ENCODE peak calls at places on chromosome 19, in six cellular contexts. S is Right ventricle myocardium superior; A is AG04450; U is neural crest cell; Z is naive thymus-derived CD4-positive, alpha-beta T cell; M is activated T-cell treated with anti-CD3 and anti-CD28 coated beads, Interleukin-2, amount 50 U/mL, for 48 hours. D is an unnamed sample.

GRCh38 chr19:34692541-34692940 is 15.1 kb downstream of the ZNF302 start:
- DNase-seq in S (no peak), A (no peak), U (no peak), Z (no peak), M (no peak), D (no peak)

GRCh38 chr19:58477130-58477529 is 978 bp downstream of the ZNF446 start:
- DNase-seq in S (peak), A (no peak), U (no peak), Z (no peak), M (no peak), D (no peak)

GRCh38 chr19:44587863-44588752 is 25.3 kb upstream of the IGSF23 start:
- DNase-seq in S (no peak), A (peak), U (no peak), Z (no peak), M (peak), D (no peak)

GRCh38 chr19:48325265-48325910 is at the start of gene EMP3:
- DNase-seq in S (peak), A (peak), U (peak), Z (peak), M (peak), D (peak)

GRCh38 chr19:29590278-29590677 is 15.8 kb upstream of the POP4 start:
- DNase-seq in S (no peak), A (no peak), U (no peak), Z (no peak), M (no peak), D (no peak)

GRCh38 chr19:17266026-17266425 is 1.2 kb upstream of the BABAM1 start:
- DNase-seq in S (no peak), A (no peak), U (no peak), Z (no peak), M (no peak), D (no peak)

GRCh38 chr19:1768248-1768647 is 14.9 kb downstream of the ONECUT3 start:
- DNase-seq in S (no peak), A (no peak), U (peak), Z (no peak), M (peak), D (no peak)

GRCh38 chr19:15779756-15780476 is 7.5 kb upstream of the OR10H5 start:
- DNase-seq in S (peak), A (no peak), U (no peak), Z (no peak), M (no peak), D (no peak)

GRCh38 chr19:4337906-4338440 is 654 bp downstream of the STAP2 start:
- DNase-seq in S (no peak), A (no peak), U (no peak), Z (no peak), M (peak), D (no peak)

GRCh38 chr19:39595950-39596349 is 6.4 kb upstream of the LGALS13 start:
- DNase-seq in S (no peak), A (no peak), U (no peak), Z (no peak), M (no peak), D (no peak)

GRCh38 chr19:46288896-46289588 is 7.8 kb upstream of the HIF3A start:
- DNase-seq in S (no peak), A (peak), U (no peak), Z (no peak), M (no peak), D (no peak)

GRCh38 chr19:51097166-51097736 is 11.0 kb downstream of the CTU1 start:
- DNase-seq in S (peak), A (no peak), U (peak), Z (peak), M (peak), D (peak)

GRCh38 chr19:6287269-6287885 is 7.6 kb upstream of the MLLT1 start:
- DNase-seq in S (no peak), A (no peak), U (no peak), Z (no peak), M (no peak), D (no peak)

GRCh38 chr19:4580021-4580901 is 20.8 kb upstream of the SEMA6B start:
- DNase-seq in S (no peak), A (no peak), U (no peak), Z (no peak), M (no peak), D (no peak)

GRCh38 chr19:28358604-28359003 is 854.3 kb downstream of the UQCRFS1 start:
- DNase-seq in S (no peak), A (no peak), U (no peak), Z (no peak), M (no peak), D (no peak)

GRCh38 chr19:543912-544608 is at the start of gene GZMM:
- DNase-seq in S (no peak), A (no peak), U (no peak), Z (peak), M (peak), D (no peak)

GRCh38 chr19:45646345-45646698 is 7.1 kb upstream of the EML2 start:
- DNase-seq in S (no peak), A (no peak), U (no peak), Z (no peak), M (no peak), D (no peak)

GRCh38 chr19:11192957-11193939 is 4.1 kb downstream of the KANK2 start:
- DNase-seq in S (no peak), A (no peak), U (no peak), Z (no peak), M (no peak), D (no peak)

GRCh38 chr19:2308114-2308556 is at the start of gene LINGO3:
- DNase-seq in S (no peak), A (no peak), U (no peak), Z (no peak), M (no peak), D (no peak)

GRCh38 chr19:662207-662961 is 630 bp downstream of the RNF126 start:
- DNase-seq in S (no peak), A (no peak), U (no peak), Z (peak), M (peak), D (peak)

D was measured in naive B cell.